ENCODE peak calls at places on chromosomes 7 and 10, in four cellular contexts. One of them, this sample, is unnamed.

GRCh38 chr7:142795339-142795863 is 24.6 kb downstream of the PRSS2 start:
- DNase-seq in A549: no peak
- DNase-seq in right atrium auricular region: peak
- DNase-seq in substantia nigra: no peak
- DNase-seq in this sample: no peak

GRCh38 chr7:2729043-2729892 is 41.3 kb downstream of the AMZ1 start:
- DNase-seq in A549: no peak
- DNase-seq in right atrium auricular region: no peak
- DNase-seq in substantia nigra: peak
- DNase-seq in this sample: no peak

GRCh38 chr7:1965579-1966294 is 267.0 kb downstream of the MAD1L1 start:
- DNase-seq in A549: no peak
- DNase-seq in right atrium auricular region: no peak
- DNase-seq in substantia nigra: no peak
- DNase-seq in this sample: no peak

GRCh38 chr7:130953193-130953592 is 219.2 kb upstream of the KLF14 start:
- DNase-seq in A549: no peak
- DNase-seq in right atrium auricular region: no peak
- DNase-seq in substantia nigra: no peak
- DNase-seq in this sample: no peak

GRCh38 chr10:76072384-76072783 is 641.0 kb downstream of the LRMDA start:
- DNase-seq in A549: no peak
- DNase-seq in right atrium auricular region: no peak
- DNase-seq in substantia nigra: no peak
- DNase-seq in this sample: no peak

GRCh38 chr7:37531225-37531624 is 82.6 kb upstream of the ELMO1 start:
- DNase-seq in A549: no peak
- DNase-seq in right atrium auricular region: no peak
- DNase-seq in substantia nigra: no peak
- DNase-seq in this sample: no peak

GRCh38 chr10:130745831-130746230 is 565.7 kb downstream of the TCERG1L start:
- DNase-seq in A549: no peak
- DNase-seq in right atrium auricular region: no peak
- DNase-seq in substantia nigra: no peak
- DNase-seq in this sample: no peak

GRCh38 chr10:102918817-102919236 is 733 bp downstream of the CNNM2 start:
- DNase-seq in A549: peak
- DNase-seq in right atrium auricular region: no peak
- DNase-seq in substantia nigra: no peak
- DNase-seq in this sample: no peak

GRCh38 chr7:95476904-95477594 is 8.7 kb upstream of the ASB4 start:
- DNase-seq in A549: peak
- DNase-seq in right atrium auricular region: peak
- DNase-seq in substantia nigra: peak
- DNase-seq in this sample: peak

GRCh38 chr7:27242580-27243339 is at the start of gene EVX1:
- DNase-seq in A549: no peak
- DNase-seq in right atrium auricular region: no peak
- DNase-seq in substantia nigra: no peak
- DNase-seq in this sample: no peak

GRCh38 chr10:20890491-20891337 is 6.4 kb downstream of the NEBL start:
- DNase-seq in A549: no peak
- DNase-seq in right atrium auricular region: no peak
- DNase-seq in substantia nigra: no peak
- DNase-seq in this sample: no peak

GRCh38 chr7:2193575-2194305 is 39.0 kb downstream of the MAD1L1 start:
- DNase-seq in A549: no peak
- DNase-seq in right atrium auricular region: no peak
- DNase-seq in substantia nigra: no peak
- DNase-seq in this sample: no peak

GRCh38 chr7:66050990-66051424 is 24.6 kb upstream of the ASL start:
- DNase-seq in A549: no peak
- DNase-seq in right atrium auricular region: no peak
- DNase-seq in substantia nigra: no peak
- DNase-seq in this sample: peak

GRCh38 chr7:20827172-20827571 is 40.5 kb upstream of the SP8 start:
- DNase-seq in A549: no peak
- DNase-seq in right atrium auricular region: no peak
- DNase-seq in substantia nigra: no peak
- DNase-seq in this sample: no peak

GRCh38 chr7:40393660-40394059 is 258.9 kb downstream of the SUGCT start:
- DNase-seq in A549: no peak
- DNase-seq in right atrium auricular region: no peak
- DNase-seq in substantia nigra: no peak
- DNase-seq in this sample: no peak

GRCh38 chr7:18177815-18178660 is 150.4 kb upstream of the PRPS1L1 start:
- DNase-seq in A549: no peak
- DNase-seq in right atrium auricular region: no peak
- DNase-seq in substantia nigra: no peak
- DNase-seq in this sample: no peak

GRCh38 chr10:63346015-63346441 is 119.7 kb downstream of the JMJD1C start:
- DNase-seq in A549: no peak
- DNase-seq in right atrium auricular region: no peak
- DNase-seq in substantia nigra: no peak
- DNase-seq in this sample: no peak

GRCh38 chr10:3987142-3987974 is 202.3 kb upstream of the KLF6 start:
- DNase-seq in A549: no peak
- DNase-seq in right atrium auricular region: no peak
- DNase-seq in substantia nigra: no peak
- DNase-seq in this sample: no peak

GRCh38 chr7:103447073-103447960 is 1.3 kb upstream of the SLC26A5 start:
- DNase-seq in A549: peak
- DNase-seq in right atrium auricular region: no peak
- DNase-seq in substantia nigra: peak
- DNase-seq in this sample: no peak

GRCh38 chr10:29991382-29991781 is 68.0 kb downstream of the JCAD start:
- DNase-seq in A549: no peak
- DNase-seq in right atrium auricular region: no peak
- DNase-seq in substantia nigra: no peak
- DNase-seq in this sample: no peak

GRCh38 chr10:76036962-76037361 is 605.5 kb downstream of the LRMDA start:
- DNase-seq in A549: no peak
- DNase-seq in right atrium auricular region: no peak
- DNase-seq in substantia nigra: no peak
- DNase-seq in this sample: no peak

GRCh38 chr7:30453016-30453415 is 25.6 kb downstream of the NOD1 start:
- DNase-seq in A549: no peak
- DNase-seq in right atrium auricular region: no peak
- DNase-seq in substantia nigra: no peak
- DNase-seq in this sample: no peak

GRCh38 chr7:64192148-64192704 is 14.8 kb upstream of the ZNF735 start:
- DNase-seq in A549: no peak
- DNase-seq in right atrium auricular region: no peak
- DNase-seq in substantia nigra: no peak
- DNase-seq in this sample: no peak

GRCh38 chr10:124724279-124725027 is 19.7 kb downstream of the FAM53B start:
- DNase-seq in A549: no peak
- DNase-seq in right atrium auricular region: no peak
- DNase-seq in substantia nigra: peak
- DNase-seq in this sample: peak

GRCh38 chr10:124719213-124719851 is 24.8 kb downstream of the FAM53B start:
- DNase-seq in A549: no peak
- DNase-seq in right atrium auricular region: no peak
- DNase-seq in substantia nigra: peak
- DNase-seq in this sample: peak

GRCh38 chr10:124723826-124724225 is 20.4 kb downstream of the FAM53B start:
- DNase-seq in A549: no peak
- DNase-seq in right atrium auricular region: no peak
- DNase-seq in substantia nigra: no peak
- DNase-seq in this sample: no peak

GRCh38 chr10:124722812-124723783 is 21.1 kb downstream of the FAM53B start:
- DNase-seq in A549: no peak
- DNase-seq in right atrium auricular region: no peak
- DNase-seq in substantia nigra: no peak
- DNase-seq in this sample: no peak

GRCh38 chr10:124721295-124722052 is 22.7 kb downstream of the FAM53B start:
- DNase-seq in A549: no peak
- DNase-seq in right atrium auricular region: peak
- DNase-seq in substantia nigra: no peak
- DNase-seq in this sample: no peak
- H3K27ac ChIP-seq in A549: no peak
- H3K27ac ChIP-seq in right atrium auricular region: peak
- H3K27ac ChIP-seq in substantia nigra: peak
- H3K27ac ChIP-seq in this sample: peak

GRCh38 chr7:102287082-102287464 is 405 bp downstream of the SH2B2 start:
- DNase-seq in A549: no peak
- DNase-seq in right atrium auricular region: no peak
- DNase-seq in substantia nigra: no peak
- DNase-seq in this sample: no peak
- H3K27ac ChIP-seq in A549: peak
- H3K27ac ChIP-seq in right atrium auricular region: no peak
- H3K27ac ChIP-seq in substantia nigra: peak
- H3K27ac ChIP-seq in this sample: no peak

GRCh38 chr7:24903559-24903958 is 76.4 kb downstream of the OSBPL3 start:
- DNase-seq in A549: no peak
- DNase-seq in right atrium auricular region: no peak
- DNase-seq in substantia nigra: no peak
- DNase-seq in this sample: no peak
- H3K27ac ChIP-seq in A549: no peak
- H3K27ac ChIP-seq in right atrium auricular region: no peak
- H3K27ac ChIP-seq in substantia nigra: no peak
- H3K27ac ChIP-seq in this sample: no peak

GRCh38 chr7:74197449-74198108 is 12.2 kb upstream of the LAT2 start:
- DNase-seq in A549: no peak
- DNase-seq in right atrium auricular region: no peak
- DNase-seq in substantia nigra: no peak
- DNase-seq in this sample: no peak

GRCh38 chr7:74194686-74195085 is 15.1 kb upstream of the LAT2 start:
- DNase-seq in A549: no peak
- DNase-seq in right atrium auricular region: no peak
- DNase-seq in substantia nigra: no peak
- DNase-seq in this sample: no peak

GRCh38 chr7:74203956-74204615 is 5.7 kb upstream of the LAT2 start:
- DNase-seq in A549: no peak
- DNase-seq in right atrium auricular region: no peak
- DNase-seq in substantia nigra: no peak
- DNase-seq in this sample: no peak

GRCh38 chr7:74203157-74203556 is 6.6 kb upstream of the LAT2 start:
- DNase-seq in A549: peak
- DNase-seq in right atrium auricular region: no peak
- DNase-seq in substantia nigra: no peak
- DNase-seq in this sample: no peak

GRCh38 chr7:74199551-74200355 is 10.1 kb upstream of the LAT2 start:
- DNase-seq in A549: no peak
- DNase-seq in right atrium auricular region: no peak
- DNase-seq in substantia nigra: no peak
- DNase-seq in this sample: no peak
- H3K27ac ChIP-seq in A549: no peak
- H3K27ac ChIP-seq in right atrium auricular region: no peak
- H3K27ac ChIP-seq in substantia nigra: no peak
- H3K27ac ChIP-seq in this sample: no peak

DNA sequence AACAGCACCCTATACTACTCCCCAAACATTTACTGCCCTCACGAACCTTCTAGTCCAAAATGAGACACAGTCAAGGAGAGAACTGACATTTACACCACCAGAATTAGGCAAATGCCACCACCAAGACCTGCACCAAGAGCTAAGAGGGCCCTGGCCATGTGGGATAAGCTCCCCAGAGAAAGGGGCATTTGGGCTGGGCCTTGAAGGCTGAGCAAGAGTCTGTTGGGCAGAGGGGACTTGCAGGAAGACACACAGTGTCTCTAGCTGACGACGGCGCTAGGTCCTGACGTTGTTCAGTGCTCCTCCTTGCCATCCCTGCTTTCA is 326.4 kb upstream of the ZMIZ1 start:
- DNase-seq in A549: no peak
- DNase-seq in right atrium auricular region: no peak
- DNase-seq in substantia nigra: no peak
- DNase-seq in this sample: no peak
- H3K27ac ChIP-seq in A549: no peak
- H3K27ac ChIP-seq in right atrium auricular region: peak
- H3K27ac ChIP-seq in substantia nigra: no peak
- H3K27ac ChIP-seq in this sample: no peak

GRCh38 chr7:537911-538634 is 18.4 kb upstream of the PDGFA start:
- DNase-seq in A549: peak
- DNase-seq in right atrium auricular region: peak
- DNase-seq in substantia nigra: no peak
- DNase-seq in this sample: no peak
- H3K27ac ChIP-seq in A549: peak
- H3K27ac ChIP-seq in right atrium auricular region: no peak
- H3K27ac ChIP-seq in substantia nigra: no peak
- H3K27ac ChIP-seq in this sample: no peak

GRCh38 chr7:69961396-69961795 is 363.1 kb downstream of the AUTS2 start:
- DNase-seq in A549: no peak
- DNase-seq in right atrium auricular region: no peak
- DNase-seq in substantia nigra: no peak
- DNase-seq in this sample: no peak

GRCh38 chr7:69962077-69962855 is 364.0 kb downstream of the AUTS2 start:
- DNase-seq in A549: no peak
- DNase-seq in right atrium auricular region: no peak
- DNase-seq in substantia nigra: no peak
- DNase-seq in this sample: no peak

GRCh38 chr7:69963388-69963787 is 365.1 kb downstream of the AUTS2 start:
- DNase-seq in A549: no peak
- DNase-seq in right atrium auricular region: no peak
- DNase-seq in substantia nigra: no peak
- DNase-seq in this sample: no peak

GRCh38 chr7:69967152-69967591 is 368.9 kb downstream of the AUTS2 start:
- DNase-seq in A549: no peak
- DNase-seq in right atrium auricular region: no peak
- DNase-seq in substantia nigra: no peak
- DNase-seq in this sample: no peak

GRCh38 chr7:69962856-69963149 is 364.5 kb downstream of the AUTS2 start:
- DNase-seq in A549: no peak
- DNase-seq in right atrium auricular region: no peak
- DNase-seq in substantia nigra: no peak
- DNase-seq in this sample: no peak
- H3K27ac ChIP-seq in A549: no peak
- H3K27ac ChIP-seq in right atrium auricular region: peak
- H3K27ac ChIP-seq in substantia nigra: no peak
- H3K27ac ChIP-seq in this sample: no peak

GRCh38 chr10:17504547-17505245 is 50.3 kb upstream of the ST8SIA6 start:
- DNase-seq in A549: no peak
- DNase-seq in right atrium auricular region: no peak
- DNase-seq in substantia nigra: no peak
- DNase-seq in this sample: no peak
- H3K27ac ChIP-seq in A549: no peak
- H3K27ac ChIP-seq in right atrium auricular region: no peak
- H3K27ac ChIP-seq in substantia nigra: no peak
- H3K27ac ChIP-seq in this sample: no peak

GRCh38 chr10:24703700-24704099 is 20.0 kb downstream of the ARHGAP21 start:
- DNase-seq in A549: no peak
- DNase-seq in right atrium auricular region: no peak
- DNase-seq in substantia nigra: no peak
- DNase-seq in this sample: no peak

GRCh38 chr10:24711465-24711864 is 12.2 kb downstream of the ARHGAP21 start:
- DNase-seq in A549: no peak
- DNase-seq in right atrium auricular region: no peak
- DNase-seq in substantia nigra: no peak
- DNase-seq in this sample: no peak

GRCh38 chr10:24707445-24707844 is 16.2 kb downstream of the ARHGAP21 start:
- DNase-seq in A549: no peak
- DNase-seq in right atrium auricular region: no peak
- DNase-seq in substantia nigra: no peak
- DNase-seq in this sample: no peak

GRCh38 chr10:24706479-24707118 is 17.1 kb downstream of the ARHGAP21 start:
- DNase-seq in A549: peak
- DNase-seq in right atrium auricular region: no peak
- DNase-seq in substantia nigra: no peak
- DNase-seq in this sample: peak

GRCh38 chr10:24708081-24708480 is 15.6 kb downstream of the ARHGAP21 start:
- DNase-seq in A549: no peak
- DNase-seq in right atrium auricular region: no peak
- DNase-seq in substantia nigra: no peak
- DNase-seq in this sample: no peak
- H3K27ac ChIP-seq in A549: no peak
- H3K27ac ChIP-seq in right atrium auricular region: no peak
- H3K27ac ChIP-seq in substantia nigra: no peak
- H3K27ac ChIP-seq in this sample: no peak